ENCODE peak calls at places on chromosomes 12 and 14, in four cellular contexts. F is HepG2, B is GM12878, C is K562. V is an unnamed sample.

GRCh38 chr12:7134371-7135166 is 4.4 kb downstream of the CLSTN3 start:
- DNase-seq in F (no peak), B (no peak), C (no peak), V (no peak)

GRCh38 chr12:129607293-129607692 is 296.5 kb downstream of the TMEM132D start:
- DNase-seq in F (no peak), B (no peak), C (no peak), V (peak; percentile 7)

GRCh38 chr12:25020621-25021243 is 71.8 kb upstream of the BCAT1 start:
- DNase-seq in F (no peak), B (peak; percentile 79), C (no peak), V (no peak)

GRCh38 chr12:6056406-6057211 is 67.9 kb downstream of the VWF start:
- DNase-seq in F (peak; percentile 14), B (no peak), C (peak; percentile 13), V (no peak)

GRCh38 chr12:104340917-104341611 is 37.5 kb downstream of the EID3 start:
- DNase-seq in F (no peak), B (no peak), C (no peak), V (peak; percentile 31)

GRCh38 chr12:90816353-90817089 is 138.5 kb downstream of the CCER1 start:
- DNase-seq in F (no peak), B (no peak), C (no peak), V (no peak)

GRCh38 chr12:123815968-123816367 is 53.9 kb downstream of the DNAH10 start:
- DNase-seq in F (no peak), B (no peak), C (no peak), V (no peak)

GRCh38 chr12:38508246-38508645 is 191.7 kb downstream of the ALG10B start:
- DNase-seq in F (no peak), B (no peak), C (no peak), V (no peak)

GRCh38 chr12:114701104-114701414 is 17.1 kb upstream of the TBX3 start:
- DNase-seq in F (no peak), B (no peak), C (no peak), V (no peak)

DNA sequence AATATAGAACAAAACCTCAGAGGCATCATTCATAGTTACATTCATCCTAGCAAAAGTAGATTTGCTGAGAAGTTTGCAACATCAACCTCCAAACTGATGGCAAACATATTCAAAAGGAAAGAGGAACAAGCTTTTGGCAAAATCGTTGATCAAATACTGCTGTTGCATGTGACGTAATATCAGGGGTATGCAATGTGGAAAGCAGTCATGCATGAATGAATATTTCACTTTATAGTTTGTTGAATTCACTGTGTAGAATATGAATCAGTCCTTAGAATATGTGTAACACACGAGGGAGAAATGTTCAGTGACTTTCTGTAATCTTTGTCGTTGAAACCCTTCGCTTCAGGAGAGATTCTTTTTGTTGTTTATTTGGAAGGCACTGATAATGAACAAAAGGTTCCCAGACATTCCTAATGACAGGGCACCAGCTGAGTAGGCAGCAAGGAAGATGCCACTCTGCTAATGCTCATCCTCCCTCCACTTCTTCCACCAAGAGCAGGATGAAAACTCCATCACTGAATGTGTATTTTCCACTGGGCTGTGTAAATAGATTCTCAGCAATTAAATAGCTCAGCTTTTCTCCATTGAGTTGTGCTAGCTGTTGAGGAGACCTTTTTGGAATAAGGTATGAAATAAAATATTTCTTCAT is 126.1 kb downstream of the PELI2 start:
- DNase-seq in F (no peak), B (no peak), C (no peak), V (peak; percentile 45)
- TF ChIP-seq MYC in F (no peak), B (no peak), C (no peak), V (no peak)

GRCh38 chr12:108143144-108143543 is 14.1 kb downstream of the WSCD2 start:
- DNase-seq in F (no peak), B (no peak), C (no peak), V (no peak)

GRCh38 chr12:108145011-108145410 is 15.9 kb downstream of the WSCD2 start:
- DNase-seq in F (no peak), B (no peak), C (no peak), V (no peak)

GRCh38 chr12:108148521-108149074 is 19.5 kb downstream of the WSCD2 start:
- DNase-seq in F (no peak), B (no peak), C (no peak), V (no peak)

GRCh38 chr12:108147279-108147678 is 18.2 kb downstream of the WSCD2 start:
- DNase-seq in F (no peak), B (no peak), C (no peak), V (no peak)

DNA sequence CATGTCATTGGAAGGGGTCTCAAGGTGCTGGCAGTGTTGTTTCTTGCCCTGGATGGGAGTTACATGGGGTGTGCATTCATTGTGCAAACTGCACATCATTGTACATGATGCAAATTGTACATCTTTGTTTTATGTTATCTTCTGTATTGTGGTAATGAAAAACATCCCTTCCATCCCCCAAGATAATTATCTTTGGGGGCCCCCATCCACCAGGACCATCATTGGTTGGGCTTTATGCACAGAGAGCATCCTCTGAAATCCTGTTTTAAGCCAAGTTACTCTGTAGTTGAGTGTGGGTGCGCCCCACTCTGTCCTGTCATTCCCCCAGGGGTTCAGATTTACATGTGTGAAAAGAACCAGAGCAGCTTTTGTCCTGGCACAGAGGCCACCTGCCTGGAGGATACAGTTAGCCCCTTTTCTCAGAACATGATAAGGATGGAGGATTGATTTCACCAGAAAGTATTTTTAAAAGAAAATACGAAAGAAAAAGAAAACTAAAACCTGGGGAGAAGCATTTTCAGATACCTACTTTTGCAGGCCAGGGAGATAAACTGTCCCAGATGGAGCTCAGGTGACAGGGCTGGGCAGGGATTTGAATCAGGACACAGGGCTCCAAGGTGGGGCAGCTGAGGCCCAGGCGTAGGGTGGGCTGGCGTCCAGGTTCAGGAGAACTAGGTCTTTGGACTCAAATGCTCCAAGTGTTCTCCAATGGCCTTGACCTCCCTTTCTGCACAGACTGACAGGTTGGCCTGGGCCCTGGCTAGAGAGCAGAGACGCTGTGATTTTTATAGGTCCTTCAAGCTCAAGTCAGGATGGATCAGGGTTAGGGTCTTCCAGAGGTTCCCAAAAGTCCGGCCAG is 17.2 kb downstream of the WSCD2 start:
- DNase-seq in F (no peak), B (no peak), C (no peak), V (no peak)
- TF ChIP-seq RFX5 in F (no peak), B (no peak), C (no peak), V (no peak)

DNA sequence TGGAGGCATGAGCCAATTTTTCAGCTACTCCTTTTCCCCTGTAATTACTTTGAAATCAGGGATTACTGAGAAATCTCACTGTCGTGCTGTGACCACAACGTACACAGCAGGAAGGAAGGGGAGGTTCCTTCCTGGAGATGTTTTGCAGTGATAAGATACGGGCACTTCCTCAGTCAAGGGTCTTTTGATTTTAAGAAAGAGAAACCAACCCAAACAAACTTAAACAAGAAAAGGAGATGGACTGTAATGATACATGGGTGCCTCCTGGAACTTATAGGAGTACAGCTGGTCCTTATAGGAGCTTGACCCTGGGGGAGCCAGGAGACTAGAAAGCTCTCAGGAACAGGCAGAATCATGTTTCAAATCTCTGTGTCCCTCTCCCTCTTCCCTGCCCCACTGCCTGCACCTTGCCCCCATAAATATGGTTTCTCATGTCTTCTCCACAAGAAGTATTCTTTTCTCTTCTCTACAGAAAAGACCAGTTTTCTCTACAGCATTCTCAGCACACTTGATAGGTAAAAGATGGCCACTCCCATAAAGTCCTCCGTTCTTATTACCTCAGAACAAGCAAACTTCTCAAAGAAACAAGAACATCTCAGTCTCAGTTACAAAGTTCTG is 281.1 kb upstream of the AMIGO2 start:
- DNase-seq in F (no peak), B (no peak), C (peak; percentile 27), V (no peak)
- TF ChIP-seq USF2 in F (no peak), B (no peak), C (no peak), V (no peak)

DNA sequence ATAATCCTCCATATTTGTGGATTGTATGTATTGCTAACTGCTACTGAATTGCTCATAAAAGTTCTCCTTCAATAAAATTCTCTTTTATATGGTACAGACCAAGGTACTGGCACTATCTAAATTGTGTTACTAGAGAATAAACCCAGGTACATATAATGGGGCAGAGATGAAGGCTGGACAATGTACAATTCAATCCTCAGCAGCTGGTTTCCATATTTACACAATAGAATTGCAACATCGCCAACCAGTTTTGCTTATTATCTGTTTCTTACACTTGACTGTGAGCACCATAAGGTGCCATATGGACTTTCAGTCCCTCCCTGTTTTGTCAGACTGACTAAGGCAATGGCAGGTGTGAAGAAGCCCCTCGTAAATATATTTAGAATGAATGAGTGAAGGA is 18.1 kb downstream of the KITLG start:
- DNase-seq in F (no peak), B (no peak), C (no peak), V (no peak)
- TF ChIP-seq MYC in F (no peak), B (no peak), C (no peak), V (no peak)

V was measured in A549.